ENCODE peak calls at places on chromosomes 13 and 19, in seven cellular contexts. A is IMR-90, K is H9, U is H1, J is mesendoderm, D is mesenchymal stem cell, G is trophoblast cell. B is an unnamed sample.
A peak's percentile ranks its signal among the peaks of the same experiment; 100 is the strongest.

GRCh38 chr13:30153871-30154426 is 153.4 kb downstream of the KATNAL1 start:
- DNase-seq in A (peak; percentile 31), K (peak; percentile 55), U (no peak), J (peak; percentile 59), D (no peak), G (peak; percentile 30), B (no peak)

GRCh38 chr19:33110201-33110910 is 21.6 kb upstream of the WDR88 start:
- DNase-seq in A (peak; percentile 87), K (no peak), U (no peak), J (no peak), D (no peak), G (peak; percentile 50), B (no peak)

GRCh38 chr13:109344552-109345157 is 441.7 kb downstream of the IRS2 start:
- DNase-seq in A (peak; percentile 82), K (no peak), U (no peak), J (peak; percentile 51), D (peak; percentile 74), G (peak; percentile 57), B (no peak)

GRCh38 chr19:50667759-50668231 is 18.6 kb downstream of the C19orf81 start:
- DNase-seq in A (no peak), K (no peak), U (no peak), J (no peak), D (no peak), G (no peak), B (no peak)

GRCh38 chr19:14138576-14139265 is 2.3 kb upstream of the ASF1B start:
- DNase-seq in A (peak; percentile 78), K (no peak), U (no peak), J (no peak), D (peak; percentile 81), G (peak; percentile 50), B (no peak)

GRCh38 chr19:10260141-10260584 is 8.1 kb downstream of the MRPL4 start:
- DNase-seq in A (no peak), K (no peak), U (no peak), J (no peak), D (no peak), G (no peak), B (no peak)

GRCh38 chr19:38384209-38385027 is 3.4 kb downstream of the GGN start:
- DNase-seq in A (no peak), K (peak; percentile 78), U (no peak), J (peak; percentile 78), D (peak; percentile 48), G (peak; percentile 39), B (no peak)

GRCh38 chr13:33728271-33729037 is 89.5 kb upstream of the RFC3 start:
- DNase-seq in A (no peak), K (no peak), U (no peak), J (no peak), D (no peak), G (no peak), B (no peak)

GRCh38 chr13:34334984-34335661 is 517.2 kb downstream of the RFC3 start:
- DNase-seq in A (no peak), K (no peak), U (no peak), J (no peak), D (no peak), G (no peak), B (no peak)

GRCh38 chr19:6730941-6731670 is 6.3 kb downstream of the GPR108 start:
- DNase-seq in A (no peak), K (peak; percentile 32), U (no peak), J (no peak), D (no peak), G (no peak), B (no peak)

GRCh38 chr13:44934724-44935123 is 54.5 kb downstream of the NUFIP1 start:
- DNase-seq in A (peak; percentile 67), K (no peak), U (no peak), J (no peak), D (peak; percentile 63), G (peak; percentile 18), B (no peak)

GRCh38 chr19:53849237-53849676 is 18.4 kb upstream of the MYADM start:
- DNase-seq in A (peak; percentile 23), K (no peak), U (no peak), J (no peak), D (peak; percentile 47), G (peak; percentile 17), B (no peak)

GRCh38 chr13:39167018-39167417 is 128.8 kb downstream of the NHLRC3 start:
- DNase-seq in A (no peak), K (no peak), U (no peak), J (no peak), D (no peak), G (no peak), B (no peak)

GRCh38 chr19:35355851-35356460 is 2.3 kb upstream of the FFAR3 start:
- DNase-seq in A (no peak), K (no peak), U (no peak), J (no peak), D (peak; percentile 12), G (no peak), B (no peak)

GRCh38 chr19:38989066-38989605 is 13.6 kb upstream of the FBXO17 start:
- DNase-seq in A (no peak), K (peak; percentile 83), U (no peak), J (peak; percentile 69), D (no peak), G (peak; percentile 9), B (peak; percentile 58)

DNA sequence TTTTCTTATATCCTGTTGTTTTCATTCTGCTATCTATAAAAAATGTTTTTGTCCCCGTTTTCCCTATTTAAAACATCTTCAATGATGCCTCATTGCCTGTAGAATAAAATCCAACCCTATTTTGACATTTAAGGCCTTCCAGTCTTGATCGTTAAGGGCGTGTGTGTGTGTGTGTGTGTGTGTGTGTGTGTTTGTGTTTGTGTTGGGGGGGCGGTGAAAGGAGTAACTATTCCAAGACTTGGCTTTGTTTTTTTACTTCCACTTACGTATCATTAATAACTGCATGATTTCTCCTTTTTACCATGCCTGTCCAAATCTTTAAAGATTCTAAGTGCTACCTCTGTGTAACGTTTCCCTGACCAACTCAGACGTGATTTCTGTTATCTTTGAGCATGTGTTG is 784 bp downstream of the PIBF1 start:
- DNase-seq in A (peak; percentile 10), K (no peak), U (no peak), J (peak; percentile 12), D (peak; percentile 58), G (no peak), B (no peak)
- H2BK120ac ChIP-seq in A (no peak overlapping the region), K (no peak overlapping the region), U (no peak overlapping the region), J (no peak overlapping the region), D (no peak overlapping the region), G (no peak overlapping the region), B (no peak overlapping the region)

GRCh38 chr13:112055032-112055416 is 11.9 kb upstream of the SOX1 start:
- DNase-seq in A (no peak), K (no peak), U (no peak), J (no peak), D (no peak), G (no peak), B (no peak)

GRCh38 chr13:112054616-112055015 is 12.3 kb upstream of the SOX1 start:
- DNase-seq in A (no peak), K (no peak), U (no peak), J (no peak), D (no peak), G (no peak), B (no peak)

GRCh38 chr13:112053167-112053743 is 13.7 kb upstream of the SOX1 start:
- DNase-seq in A (no peak), K (peak; percentile 81), U (no peak), J (peak; percentile 50), D (no peak), G (no peak), B (no peak)

GRCh38 chr13:112055417-112056206 is 11.3 kb upstream of the SOX1 start:
- DNase-seq in A (no peak), K (peak; percentile 44), U (no peak), J (no peak), D (no peak), G (no peak), B (no peak)

GRCh38 chr13:112053744-112054615 is 13.0 kb upstream of the SOX1 start:
- DNase-seq in A (no peak), K (no peak), U (no peak), J (no peak), D (no peak), G (no peak), B (no peak)
- H2AK5ac ChIP-seq in A (no peak overlapping the region), K (no peak overlapping the region), U (no peak overlapping the region), J (no peak overlapping the region), D (no peak overlapping the region), G (no peak overlapping the region), B (peak overlapping the region; percentile 1)

DNA sequence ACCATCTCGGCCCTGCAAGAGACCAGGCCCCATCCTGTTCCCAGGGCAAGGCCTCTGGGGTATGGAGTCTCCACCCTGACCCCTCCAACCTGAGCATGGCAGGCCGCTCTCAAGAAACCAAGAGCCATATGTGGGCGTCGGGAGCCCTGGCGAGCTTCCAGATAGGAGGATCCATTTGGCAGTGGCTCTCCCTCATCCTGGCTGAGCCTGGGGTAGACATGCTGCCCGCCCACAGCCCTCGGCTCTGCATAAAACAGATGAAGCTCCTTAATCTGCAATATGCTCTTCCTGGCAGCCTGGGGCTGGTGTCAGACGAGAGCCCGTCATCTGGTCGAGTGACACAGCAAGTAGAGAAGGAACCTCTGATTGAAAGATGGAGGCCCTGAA is 6.1 kb downstream of the ATP13A1 start:
- DNase-seq in A (no peak), K (no peak), U (no peak), J (no peak), D (no peak), G (no peak), B (no peak)
- H3K23ac ChIP-seq in A (no peak overlapping the region), K (no peak overlapping the region), U (no peak overlapping the region), J (no peak overlapping the region), D (no peak overlapping the region), G (no peak overlapping the region), B (no peak overlapping the region)

GRCh38 chr19:44747739-44748425 is 626 bp upstream of the BCL3 start:
- DNase-seq in A (peak; percentile 61), K (peak; percentile 61), U (no peak), J (peak; percentile 79), D (peak; percentile 86), G (peak; percentile 68), B (no peak)

GRCh38 chr19:44749994-44750393 is 1.5 kb downstream of the BCL3 start:
- DNase-seq in A (no peak), K (no peak), U (no peak), J (no peak), D (no peak), G (no peak), B (no peak)

GRCh38 chr19:44746946-44747738 is 1.4 kb upstream of the BCL3 start:
- DNase-seq in A (peak; percentile 96), K (peak; percentile 83), U (no peak), J (peak; percentile 88), D (peak; percentile 98), G (peak; percentile 91), B (peak; percentile 61)

GRCh38 chr19:44749318-44749717 is 810 bp downstream of the BCL3 start:
- DNase-seq in A (no peak), K (no peak), U (no peak), J (no peak), D (no peak), G (no peak), B (no peak)

DNA sequence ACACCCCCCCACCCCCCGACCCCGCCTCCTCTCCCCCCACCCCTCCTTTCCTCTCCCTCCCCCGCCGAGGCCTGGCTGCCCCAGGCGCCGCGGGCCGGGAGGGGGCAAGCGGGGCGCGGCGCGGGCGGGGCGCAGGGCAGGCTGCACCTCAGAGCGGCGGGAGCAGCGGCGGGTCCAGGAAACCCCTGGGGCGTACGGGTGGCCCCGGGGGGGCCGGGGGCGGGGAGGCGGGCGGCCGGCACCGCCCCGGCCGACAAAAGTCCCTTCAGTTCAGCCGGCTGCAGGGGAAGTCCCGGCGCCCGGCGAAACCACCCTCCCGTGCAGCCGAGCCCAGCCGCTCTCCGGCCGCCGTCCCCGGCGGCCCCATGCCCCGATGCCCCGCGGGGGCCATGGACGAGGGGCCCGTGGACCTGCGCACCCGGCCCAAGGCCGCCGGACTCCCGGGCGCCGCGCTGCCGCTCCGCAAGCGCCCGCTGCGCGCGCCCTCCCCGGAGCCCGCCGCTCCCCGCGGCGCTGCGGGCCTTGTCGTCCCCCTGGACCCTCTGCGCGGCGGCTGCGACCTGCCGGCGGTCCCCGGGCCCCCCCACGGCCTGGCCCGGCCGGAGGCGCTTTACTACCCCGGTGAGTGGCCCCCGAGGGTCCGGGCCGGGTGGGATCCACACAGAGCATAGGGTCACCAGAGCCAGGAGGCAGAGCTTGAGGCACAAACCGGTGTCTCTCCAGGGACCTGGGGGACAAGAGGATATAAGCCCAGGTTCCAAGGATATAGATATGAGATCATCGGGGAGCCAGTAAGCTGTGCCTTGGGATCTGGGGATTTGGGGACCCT is at the start of gene BCL3:
- DNase-seq in A (no peak), K (no peak), U (no peak), J (no peak), D (peak; percentile 69), G (peak; percentile 53), B (no peak)
- H2BK120ac ChIP-seq in A (peak within 1 kb of the TSS; percentile 95), K (no peak within 1 kb of the TSS), U (no peak within 1 kb of the TSS), J (no peak within 1 kb of the TSS), D (peak within 1 kb of the TSS; percentile 100), G (no peak within 1 kb of the TSS), B (no peak within 1 kb of the TSS)